ENCODE peak calls at places on chromosomes 5 and 9, in four cellular contexts. T is nephron progenitor cell, F is heart left ventricle, X is D341Med. P is an unnamed sample.
A peak's percentile ranks its signal among the peaks of the same experiment; 100 is the strongest.

GRCh38 chr5:59744531-59744992 is 149.0 kb downstream of the PDE4D start:
- DNase-seq in T (no peak), F (no peak), X (no peak), P (no peak)

GRCh38 chr9:84697494-84698114 is 28.1 kb downstream of the NTRK2 start:
- DNase-seq in T (peak; percentile 73), F (peak; percentile 63), X (peak; percentile 63), P (peak; percentile 41)

GRCh38 chr9:78539904-78540303 is 243.0 kb downstream of the PSAT1 start:
- DNase-seq in T (no peak), F (no peak), X (no peak), P (no peak)

GRCh38 chr9:111730937-111731567 is 63.7 kb downstream of the SHOC1 start:
- DNase-seq in T (no peak), F (no peak), X (no peak), P (no peak)

GRCh38 chr9:135478858-135479468 is 619 bp upstream of the PPP1R26 start:
- DNase-seq in T (peak; percentile 39), F (no peak), X (peak; percentile 73), P (peak; percentile 92)

GRCh38 chr5:178983728-178984127 is 11.4 kb downstream of the GRM6 start:
- DNase-seq in T (no peak), F (no peak), X (no peak), P (peak; percentile 21)

GRCh38 chr5:94613583-94613982 is 4.8 kb downstream of the KIAA0825 start:
- DNase-seq in T (no peak), F (no peak), X (no peak), P (no peak)

GRCh38 chr5:177491429-177491945 is 5.9 kb downstream of the PDLIM7 start:
- DNase-seq in T (peak; percentile 95), F (no peak), X (peak; percentile 74), P (peak; percentile 97)

GRCh38 chr9:84701801-84702200 is 32.3 kb downstream of the NTRK2 start:
- DNase-seq in T (no peak), F (no peak), X (no peak), P (no peak)

GRCh38 chr5:150513375-150514309 is 5.7 kb downstream of the NDST1 start:
- DNase-seq in T (peak; percentile 34), F (no peak), X (no peak), P (no peak)

GRCh38 chr5:10528056-10528816 is 35.6 kb upstream of the ANKRD33B start:
- DNase-seq in T (no peak), F (no peak), X (peak; percentile 66), P (no peak)

GRCh38 chr5:33049845-33050244 is 338.7 kb downstream of the NPR3 start:
- DNase-seq in T (no peak), F (no peak), X (no peak), P (peak; percentile 88)

GRCh38 chr9:81717747-81718077 is 28.4 kb upstream of the TLE1 start:
- DNase-seq in T (no peak), F (no peak), X (no peak), P (no peak)

GRCh38 chr9:70411930-70412677 is 2.4 kb downstream of the KLF9 start:
- DNase-seq in T (peak; percentile 29), F (peak; percentile 90), X (peak; percentile 57), P (peak; percentile 97)

GRCh38 chr9:106970219-106970975 is 107.4 kb downstream of the ZNF462 start:
- DNase-seq in T (no peak), F (no peak), X (no peak), P (no peak)

GRCh38 chr5:75630875-75631274 is 19.6 kb downstream of the ANKDD1B start:
- DNase-seq in T (no peak), F (no peak), X (no peak), P (no peak)

GRCh38 chr5:14040542-14040941 is 96.1 kb upstream of the DNAH5 start:
- DNase-seq in T (no peak), F (no peak), X (peak; percentile 65), P (no peak)

GRCh38 chr9:123338710-123339665 is 17.0 kb upstream of the CRB2 start:
- DNase-seq in T (no peak), F (peak; percentile 74), X (no peak), P (peak; percentile 51)

GRCh38 chr9:38226491-38226951 is 157.5 kb upstream of the SHB start:
- DNase-seq in T (no peak), F (no peak), X (no peak), P (no peak)

GRCh38 chr5:34007116-34007674 is 655 bp downstream of the AMACR start:
- DNase-seq in T (no peak), F (no peak), X (peak; percentile 30), P (no peak)

GRCh38 chr5:16866220-16866619 is 69.9 kb downstream of the MYO10 start:
- DNase-seq in T (no peak), F (no peak), X (no peak), P (no peak)

GRCh38 chr5:57804007-57804444 is 321.4 kb upstream of the ACTBL2 start:
- DNase-seq in T (no peak), F (no peak), X (no peak), P (no peak)

GRCh38 chr5:146051678-146052077 is 53.7 kb downstream of the PLAC8L1 start:
- DNase-seq in T (no peak), F (no peak), X (no peak), P (peak; percentile 85)

GRCh38 chr9:96875460-96876142 is 21.3 kb upstream of the ZNF782 start:
- DNase-seq in T (peak; percentile 88), F (peak; percentile 54), X (peak; percentile 89), P (peak; percentile 83)

GRCh38 chr9:86648156-86648827 is 294.1 kb upstream of the TUT7 start:
- DNase-seq in T (no peak), F (no peak), X (no peak), P (no peak)

GRCh38 chr9:30058463-30058862 is 2326.0 kb upstream of the ACO1 start:
- DNase-seq in T (no peak), F (no peak), X (no peak), P (no peak)

GRCh38 chr5:2752059-2752874 is 790 bp upstream of the IRX2 start:
- DNase-seq in T (no peak), F (peak; percentile 58), X (no peak), P (peak; percentile 97)

GRCh38 chr5:168585119-168585912 is 6.1 kb upstream of the PANK3 start:
- DNase-seq in T (no peak), F (no peak), X (no peak), P (no peak)

GRCh38 chr9:108885643-108886348 is 23.7 kb downstream of the ACTL7A start:
- DNase-seq in T (no peak), F (no peak), X (no peak), P (no peak)

GRCh38 chr9:115170674-115171073 is 52.7 kb upstream of the TNC start:
- DNase-seq in T (no peak), F (no peak), X (no peak), P (peak; percentile 49)

GRCh38 chr5:27458318-27458717 is 419.9 kb upstream of the CDH9 start:
- DNase-seq in T (no peak), F (no peak), X (no peak), P (no peak)

GRCh38 chr5:96517294-96517693 is 84.2 kb upstream of the PCSK1 start:
- DNase-seq in T (no peak), F (no peak), X (no peak), P (no peak)

GRCh38 chr5:63719147-63719546 is 243.1 kb downstream of the HTR1A start:
- DNase-seq in T (no peak), F (no peak), X (no peak), P (no peak)